ENCODE peak calls at places on chromosomes 16 and 17, in seven cellular contexts. One of them, this sample, is unnamed.
A peak's percentile ranks its signal among the peaks of the same experiment; 100 is the strongest.

GRCh38 chr16:13926507-13926906 is 6.6 kb downstream of the ERCC4 start:
- ATAC-seq in SK-N-SH treated with all-trans-retinoic acid at 6 μM for 48 hours: no peak
- ATAC-seq in naive thymus-derived CD8-positive, alpha-beta T cell: no peak
- ATAC-seq in GM23338: no peak
- ATAC-seq in WTC11: no peak
- ATAC-seq in CD4-positive, alpha-beta T cell: no peak
- ATAC-seq in HCT116: no peak
- ATAC-seq in this sample: no peak

GRCh38 chr17:70053241-70054234 is 21.5 kb upstream of the KCNJ16 start:
- ATAC-seq in SK-N-SH treated with all-trans-retinoic acid at 6 μM for 48 hours: no peak
- ATAC-seq in naive thymus-derived CD8-positive, alpha-beta T cell: no peak
- ATAC-seq in GM23338: no peak
- ATAC-seq in WTC11: no peak
- ATAC-seq in CD4-positive, alpha-beta T cell: no peak
- ATAC-seq in HCT116: no peak
- ATAC-seq in this sample: no peak

GRCh38 chr17:6353161-6353560 is 81.8 kb downstream of the AIPL1 start:
- ATAC-seq in SK-N-SH treated with all-trans-retinoic acid at 6 μM for 48 hours: no peak
- ATAC-seq in naive thymus-derived CD8-positive, alpha-beta T cell: no peak
- ATAC-seq in GM23338: no peak
- ATAC-seq in WTC11: no peak
- ATAC-seq in CD4-positive, alpha-beta T cell: no peak
- ATAC-seq in HCT116: no peak
- ATAC-seq in this sample: no peak

GRCh38 chr16:69412287-69412686 is 12.1 kb upstream of the CYB5B start:
- ATAC-seq in SK-N-SH treated with all-trans-retinoic acid at 6 μM for 48 hours: no peak
- ATAC-seq in naive thymus-derived CD8-positive, alpha-beta T cell: no peak
- ATAC-seq in GM23338: no peak
- ATAC-seq in WTC11: no peak
- ATAC-seq in CD4-positive, alpha-beta T cell: no peak
- ATAC-seq in HCT116: no peak
- ATAC-seq in this sample: no peak

GRCh38 chr17:16652847-16653366 is 743 bp downstream of the ZNF624 start:
- ATAC-seq in SK-N-SH treated with all-trans-retinoic acid at 6 μM for 48 hours: peak; percentile 6
- ATAC-seq in naive thymus-derived CD8-positive, alpha-beta T cell: no peak
- ATAC-seq in GM23338: no peak
- ATAC-seq in WTC11: no peak
- ATAC-seq in CD4-positive, alpha-beta T cell: no peak
- ATAC-seq in HCT116: no peak
- ATAC-seq in this sample: no peak

GRCh38 chr17:67111808-67112207 is 67.5 kb downstream of the CACNG1 start:
- ATAC-seq in SK-N-SH treated with all-trans-retinoic acid at 6 μM for 48 hours: no peak
- ATAC-seq in naive thymus-derived CD8-positive, alpha-beta T cell: no peak
- ATAC-seq in GM23338: no peak
- ATAC-seq in WTC11: no peak
- ATAC-seq in CD4-positive, alpha-beta T cell: no peak
- ATAC-seq in HCT116: no peak
- ATAC-seq in this sample: no peak

GRCh38 chr16:81394966-81395655 is 49.5 kb upstream of the CMIP start:
- ATAC-seq in SK-N-SH treated with all-trans-retinoic acid at 6 μM for 48 hours: peak; percentile 51
- ATAC-seq in naive thymus-derived CD8-positive, alpha-beta T cell: no peak
- ATAC-seq in GM23338: no peak
- ATAC-seq in WTC11: no peak
- ATAC-seq in CD4-positive, alpha-beta T cell: no peak
- ATAC-seq in HCT116: no peak
- ATAC-seq in this sample: no peak

GRCh38 chr16:11011326-11011725 is 67.0 kb downstream of the CLEC16A start:
- ATAC-seq in SK-N-SH treated with all-trans-retinoic acid at 6 μM for 48 hours: no peak
- ATAC-seq in naive thymus-derived CD8-positive, alpha-beta T cell: no peak
- ATAC-seq in GM23338: no peak
- ATAC-seq in WTC11: no peak
- ATAC-seq in CD4-positive, alpha-beta T cell: no peak
- ATAC-seq in HCT116: no peak
- ATAC-seq in this sample: no peak

GRCh38 chr17:9360610-9361571 is 214.7 kb downstream of the STX8 start:
- ATAC-seq in SK-N-SH treated with all-trans-retinoic acid at 6 μM for 48 hours: peak; percentile 83
- ATAC-seq in naive thymus-derived CD8-positive, alpha-beta T cell: no peak
- ATAC-seq in GM23338: peak; percentile 48
- ATAC-seq in WTC11: peak; percentile 26
- ATAC-seq in CD4-positive, alpha-beta T cell: no peak
- ATAC-seq in HCT116: no peak
- ATAC-seq in this sample: no peak

GRCh38 chr17:66619196-66619595 is 215.7 kb upstream of the CACNG5 start:
- ATAC-seq in SK-N-SH treated with all-trans-retinoic acid at 6 μM for 48 hours: no peak
- ATAC-seq in naive thymus-derived CD8-positive, alpha-beta T cell: no peak
- ATAC-seq in GM23338: no peak
- ATAC-seq in WTC11: no peak
- ATAC-seq in CD4-positive, alpha-beta T cell: no peak
- ATAC-seq in HCT116: no peak
- ATAC-seq in this sample: no peak

GRCh38 chr17:18267366-18267765 is 6.9 kb downstream of the MIEF2 start:
- ATAC-seq in SK-N-SH treated with all-trans-retinoic acid at 6 μM for 48 hours: no peak
- ATAC-seq in naive thymus-derived CD8-positive, alpha-beta T cell: no peak
- ATAC-seq in GM23338: peak; percentile 54
- ATAC-seq in WTC11: no peak
- ATAC-seq in CD4-positive, alpha-beta T cell: no peak
- ATAC-seq in HCT116: no peak
- ATAC-seq in this sample: no peak

GRCh38 chr17:2837147-2837561 is 40.9 kb downstream of the RAP1GAP2 start:
- ATAC-seq in SK-N-SH treated with all-trans-retinoic acid at 6 μM for 48 hours: no peak
- ATAC-seq in naive thymus-derived CD8-positive, alpha-beta T cell: peak; percentile 100
- ATAC-seq in GM23338: peak; percentile 81
- ATAC-seq in WTC11: peak; percentile 64
- ATAC-seq in CD4-positive, alpha-beta T cell: peak; percentile 98
- ATAC-seq in HCT116: no peak
- ATAC-seq in this sample: peak; percentile 100

GRCh38 chr16:57045694-57046381 is 46.5 kb upstream of the CPNE2 start:
- ATAC-seq in SK-N-SH treated with all-trans-retinoic acid at 6 μM for 48 hours: peak; percentile 74
- ATAC-seq in naive thymus-derived CD8-positive, alpha-beta T cell: peak; percentile 11
- ATAC-seq in GM23338: peak; percentile 96
- ATAC-seq in WTC11: peak; percentile 94
- ATAC-seq in CD4-positive, alpha-beta T cell: no peak
- ATAC-seq in HCT116: peak; percentile 97
- ATAC-seq in this sample: peak; percentile 65

GRCh38 chr16:81123092-81123852 is 27.1 kb upstream of the GCSH start:
- ATAC-seq in SK-N-SH treated with all-trans-retinoic acid at 6 μM for 48 hours: no peak
- ATAC-seq in naive thymus-derived CD8-positive, alpha-beta T cell: no peak
- ATAC-seq in GM23338: no peak
- ATAC-seq in WTC11: no peak
- ATAC-seq in CD4-positive, alpha-beta T cell: no peak
- ATAC-seq in HCT116: no peak
- ATAC-seq in this sample: no peak

GRCh38 chr16:86668136-86668535 is 89.8 kb downstream of the FOXL1 start:
- ATAC-seq in SK-N-SH treated with all-trans-retinoic acid at 6 μM for 48 hours: peak; percentile 73
- ATAC-seq in naive thymus-derived CD8-positive, alpha-beta T cell: no peak
- ATAC-seq in GM23338: peak; percentile 80
- ATAC-seq in WTC11: peak; percentile 83
- ATAC-seq in CD4-positive, alpha-beta T cell: no peak
- ATAC-seq in HCT116: peak; percentile 51
- ATAC-seq in this sample: no peak

GRCh38 chr16:10228779-10229178 is 46.6 kb upstream of the GRIN2A start:
- ATAC-seq in SK-N-SH treated with all-trans-retinoic acid at 6 μM for 48 hours: no peak
- ATAC-seq in naive thymus-derived CD8-positive, alpha-beta T cell: no peak
- ATAC-seq in GM23338: no peak
- ATAC-seq in WTC11: no peak
- ATAC-seq in CD4-positive, alpha-beta T cell: no peak
- ATAC-seq in HCT116: no peak
- ATAC-seq in this sample: peak; percentile 43

GRCh38 chr16:27748868-27749546 is 199.1 kb downstream of the KATNIP start:
- ATAC-seq in SK-N-SH treated with all-trans-retinoic acid at 6 μM for 48 hours: peak; percentile 79
- ATAC-seq in naive thymus-derived CD8-positive, alpha-beta T cell: peak; percentile 74
- ATAC-seq in GM23338: peak; percentile 91
- ATAC-seq in WTC11: peak; percentile 81
- ATAC-seq in CD4-positive, alpha-beta T cell: peak; percentile 63
- ATAC-seq in HCT116: peak; percentile 91
- ATAC-seq in this sample: no peak

GRCh38 chr17:34758316-34758715 is 178.9 kb downstream of the TMEM132E start:
- ATAC-seq in SK-N-SH treated with all-trans-retinoic acid at 6 μM for 48 hours: no peak
- ATAC-seq in naive thymus-derived CD8-positive, alpha-beta T cell: no peak
- ATAC-seq in GM23338: no peak
- ATAC-seq in WTC11: no peak
- ATAC-seq in CD4-positive, alpha-beta T cell: no peak
- ATAC-seq in HCT116: no peak
- ATAC-seq in this sample: no peak